ENCODE peak calls at places on chromosomes 4 and X, in eight cellular contexts. One of them, this sample, is unnamed. For H3K4me1, the result is how much of the 10 kb centered on the place peaks cover.

GRCh38 chrX:139903229-139903628 is 29.6 kb downstream of the ATP11C start:
- DNase-seq in PC-3: no peak
- DNase-seq in fibroblast of lung: no peak
- DNase-seq in HCT116: no peak
- DNase-seq in A549: no peak
- DNase-seq in PC-9: no peak
- DNase-seq in mesendoderm: peak
- DNase-seq in neural progenitor cell: no peak
- DNase-seq in this sample: no peak

GRCh38 chrX:66015906-66016689 is 23.8 kb downstream of the VSIG4 start:
- DNase-seq in PC-3: no peak
- DNase-seq in fibroblast of lung: no peak
- DNase-seq in HCT116: no peak
- DNase-seq in A549: no peak
- DNase-seq in PC-9: no peak
- DNase-seq in mesendoderm: no peak
- DNase-seq in neural progenitor cell: no peak
- DNase-seq in this sample: no peak

GRCh38 chr4:175309041-175309440 is 390.9 kb downstream of the ADAM29 start:
- DNase-seq in PC-3: peak
- DNase-seq in fibroblast of lung: no peak
- DNase-seq in HCT116: no peak
- DNase-seq in A549: no peak
- DNase-seq in PC-9: no peak
- DNase-seq in mesendoderm: no peak
- DNase-seq in neural progenitor cell: no peak
- DNase-seq in this sample: no peak

GRCh38 chrX:145910017-145910416 is 92.4 kb downstream of the SLITRK2 start:
- DNase-seq in PC-3: peak
- DNase-seq in fibroblast of lung: peak
- DNase-seq in HCT116: no peak
- DNase-seq in A549: no peak
- DNase-seq in PC-9: no peak
- DNase-seq in mesendoderm: peak
- DNase-seq in neural progenitor cell: peak
- DNase-seq in this sample: no peak

GRCh38 chr4:8218371-8219050 is 19.4 kb downstream of the SH3TC1 start:
- DNase-seq in PC-3: no peak
- DNase-seq in fibroblast of lung: no peak
- DNase-seq in HCT116: no peak
- DNase-seq in A549: no peak
- DNase-seq in PC-9: no peak
- DNase-seq in mesendoderm: no peak
- DNase-seq in neural progenitor cell: no peak
- DNase-seq in this sample: no peak

GRCh38 chr4:140144937-140145336 is 9.0 kb downstream of the MAML3 start:
- DNase-seq in PC-3: no peak
- DNase-seq in fibroblast of lung: no peak
- DNase-seq in HCT116: no peak
- DNase-seq in A549: no peak
- DNase-seq in PC-9: no peak
- DNase-seq in mesendoderm: no peak
- DNase-seq in neural progenitor cell: peak
- DNase-seq in this sample: no peak

GRCh38 chr4:11367371-11367770 is 61.3 kb downstream of the HS3ST1 start:
- DNase-seq in PC-3: peak
- DNase-seq in fibroblast of lung: peak
- DNase-seq in HCT116: no peak
- DNase-seq in A549: peak
- DNase-seq in PC-9: peak
- DNase-seq in mesendoderm: peak
- DNase-seq in neural progenitor cell: peak
- DNase-seq in this sample: peak

GRCh38 chr4:145315828-145316227 is 135.4 kb upstream of the OTUD4 start:
- DNase-seq in PC-3: no peak
- DNase-seq in fibroblast of lung: no peak
- DNase-seq in HCT116: no peak
- DNase-seq in A549: no peak
- DNase-seq in PC-9: no peak
- DNase-seq in mesendoderm: no peak
- DNase-seq in neural progenitor cell: no peak
- DNase-seq in this sample: no peak

GRCh38 chr4:15963001-15963451 is at the start of gene FGFBP2:
- DNase-seq in PC-3: peak
- DNase-seq in fibroblast of lung: peak
- DNase-seq in HCT116: peak
- DNase-seq in A549: peak
- DNase-seq in PC-9: no peak
- DNase-seq in mesendoderm: peak
- DNase-seq in neural progenitor cell: peak
- DNase-seq in this sample: peak

GRCh38 chr4:64385177-64385549 is 24.1 kb downstream of the TECRL start:
- DNase-seq in PC-3: no peak
- DNase-seq in fibroblast of lung: no peak
- DNase-seq in HCT116: no peak
- DNase-seq in A549: no peak
- DNase-seq in PC-9: no peak
- DNase-seq in mesendoderm: no peak
- DNase-seq in neural progenitor cell: no peak
- DNase-seq in this sample: no peak

GRCh38 chrX:137040113-137040794 is 6.5 kb upstream of the GPR101 start:
- DNase-seq in PC-3: no peak
- DNase-seq in fibroblast of lung: no peak
- DNase-seq in HCT116: no peak
- DNase-seq in A549: no peak
- DNase-seq in PC-9: no peak
- DNase-seq in mesendoderm: no peak
- DNase-seq in neural progenitor cell: no peak
- DNase-seq in this sample: no peak

GRCh38 chr4:127211377-127212268 is 421.1 kb upstream of the INTU start:
- DNase-seq in PC-3: no peak
- DNase-seq in fibroblast of lung: no peak
- DNase-seq in HCT116: no peak
- DNase-seq in A549: no peak
- DNase-seq in PC-9: no peak
- DNase-seq in mesendoderm: no peak
- DNase-seq in neural progenitor cell: no peak
- DNase-seq in this sample: no peak

GRCh38 chr4:26076000-26076587 is 162.1 kb downstream of the SMIM20 start:
- DNase-seq in PC-3: peak
- DNase-seq in fibroblast of lung: peak
- DNase-seq in HCT116: no peak
- DNase-seq in A549: no peak
- DNase-seq in PC-9: no peak
- DNase-seq in mesendoderm: no peak
- DNase-seq in neural progenitor cell: no peak
- DNase-seq in this sample: no peak

GRCh38 chrX:37796805-37797204 is 16.9 kb downstream of the CYBB start:
- DNase-seq in PC-3: no peak
- DNase-seq in fibroblast of lung: no peak
- DNase-seq in HCT116: no peak
- DNase-seq in A549: no peak
- DNase-seq in PC-9: no peak
- DNase-seq in mesendoderm: peak
- DNase-seq in neural progenitor cell: no peak
- DNase-seq in this sample: no peak

GRCh38 chr4:8461086-8461485 is 20.5 kb downstream of the TRMT44 start:
- DNase-seq in PC-3: no peak
- DNase-seq in fibroblast of lung: no peak
- DNase-seq in HCT116: no peak
- DNase-seq in A549: no peak
- DNase-seq in PC-9: no peak
- DNase-seq in mesendoderm: no peak
- DNase-seq in neural progenitor cell: no peak
- DNase-seq in this sample: no peak

GRCh38 chr4:20403317-20403716 is 151.6 kb downstream of the SLIT2 start:
- DNase-seq in PC-3: no peak
- DNase-seq in fibroblast of lung: no peak
- DNase-seq in HCT116: no peak
- DNase-seq in A549: no peak
- DNase-seq in PC-9: no peak
- DNase-seq in mesendoderm: no peak
- DNase-seq in neural progenitor cell: no peak
- DNase-seq in this sample: no peak

GRCh38 chrX:50905334-50905733 is 5.2 kb upstream of the BMP15 start:
- DNase-seq in PC-3: peak
- DNase-seq in fibroblast of lung: peak
- DNase-seq in HCT116: no peak
- DNase-seq in A549: peak
- DNase-seq in PC-9: peak
- DNase-seq in mesendoderm: peak
- DNase-seq in neural progenitor cell: peak
- DNase-seq in this sample: no peak

GRCh38 chr4:120691106-120691505 is 231.4 kb downstream of the PRDM5 start:
- DNase-seq in PC-3: no peak
- DNase-seq in fibroblast of lung: no peak
- DNase-seq in HCT116: no peak
- DNase-seq in A549: no peak
- DNase-seq in PC-9: no peak
- DNase-seq in mesendoderm: no peak
- DNase-seq in neural progenitor cell: no peak
- DNase-seq in this sample: no peak

GRCh38 chr4:19309365-19309764 is 942.3 kb upstream of the SLIT2 start:
- DNase-seq in PC-3: peak
- DNase-seq in fibroblast of lung: peak
- DNase-seq in HCT116: no peak
- DNase-seq in A549: no peak
- DNase-seq in PC-9: no peak
- DNase-seq in mesendoderm: peak
- DNase-seq in neural progenitor cell: peak
- DNase-seq in this sample: peak

GRCh38 chrX:38260231-38260630 is 39.6 kb upstream of the SRPX start:
- DNase-seq in PC-3: peak
- DNase-seq in fibroblast of lung: peak
- DNase-seq in HCT116: peak
- DNase-seq in A549: peak
- DNase-seq in PC-9: no peak
- DNase-seq in mesendoderm: peak
- DNase-seq in neural progenitor cell: peak
- DNase-seq in this sample: peak

GRCh38 chr4:149897784-149898183 is 82.1 kb upstream of the IQCM start:
- DNase-seq in PC-3: peak
- DNase-seq in fibroblast of lung: peak
- DNase-seq in HCT116: peak
- DNase-seq in A549: peak
- DNase-seq in PC-9: no peak
- DNase-seq in mesendoderm: peak
- DNase-seq in neural progenitor cell: peak
- DNase-seq in this sample: peak

GRCh38 chrX:133159205-133159604 is 58.9 kb downstream of the TFDP3 start:
- DNase-seq in PC-3: no peak
- DNase-seq in fibroblast of lung: no peak
- DNase-seq in HCT116: no peak
- DNase-seq in A549: no peak
- DNase-seq in PC-9: no peak
- DNase-seq in mesendoderm: no peak
- DNase-seq in neural progenitor cell: no peak
- DNase-seq in this sample: no peak

DNA sequence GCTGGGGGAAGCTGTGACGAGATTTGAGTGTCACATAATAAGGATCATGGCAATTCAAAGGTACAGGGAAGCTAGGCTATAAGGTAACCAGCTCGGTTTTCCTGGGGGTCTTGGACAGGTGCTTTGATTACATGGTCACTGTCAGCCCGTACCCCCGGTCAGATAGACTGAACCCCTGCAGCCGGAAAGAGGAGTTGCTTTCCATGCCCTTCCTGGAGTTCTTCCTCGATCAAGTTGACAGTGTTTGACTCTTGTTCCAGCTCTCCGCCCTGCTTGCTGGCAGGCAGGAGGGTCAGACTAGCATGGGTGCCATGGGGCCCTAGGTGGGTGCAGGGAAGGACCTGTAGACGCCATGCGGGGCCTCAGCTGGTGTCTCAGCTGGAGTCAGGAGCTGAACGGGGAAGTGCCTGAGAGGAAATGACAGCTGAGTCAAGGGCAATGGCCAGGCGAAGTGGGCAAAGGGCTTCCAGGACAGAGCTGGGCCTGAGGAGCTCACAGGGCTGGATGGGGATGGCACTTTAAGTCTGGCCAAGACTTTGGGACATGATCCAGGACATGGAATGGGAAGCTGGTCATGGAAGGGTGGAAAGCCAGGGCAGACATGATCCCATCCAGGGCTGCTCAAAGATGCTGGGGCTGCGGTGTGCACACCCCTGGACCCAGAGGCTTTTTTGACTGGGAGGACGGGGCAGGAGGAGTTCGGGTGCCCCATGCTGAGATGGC is 1.6 kb downstream of the TMEM187 start:
- DNase-seq in PC-3: no peak
- DNase-seq in fibroblast of lung: no peak
- DNase-seq in HCT116: no peak
- DNase-seq in A549: no peak
- DNase-seq in PC-9: no peak
- DNase-seq in mesendoderm: no peak
- DNase-seq in neural progenitor cell: no peak
- DNase-seq in this sample: no peak
- H3K27ac ChIP-seq in PC-3: no peak
- H3K27ac ChIP-seq in fibroblast of lung: no peak
- H3K27ac ChIP-seq in HCT116: peak
- H3K27ac ChIP-seq in A549: peak
- H3K27ac ChIP-seq in PC-9: no peak
- H3K27ac ChIP-seq in mesendoderm: no peak
- H3K27ac ChIP-seq in neural progenitor cell: no peak
- H3K27ac ChIP-seq in this sample: peak

GRCh38 chrX:119693996-119694451 is 1.1 kb upstream of the SEPTIN6 start:
- DNase-seq in PC-3: no peak
- DNase-seq in fibroblast of lung: no peak
- DNase-seq in HCT116: no peak
- DNase-seq in A549: no peak
- DNase-seq in PC-9: no peak
- DNase-seq in mesendoderm: no peak
- DNase-seq in neural progenitor cell: peak
- DNase-seq in this sample: no peak
- H3K4me2 ChIP-seq in PC-3: no peak
- H3K4me2 ChIP-seq in fibroblast of lung: no peak
- H3K4me2 ChIP-seq in HCT116: peak
- H3K4me2 ChIP-seq in A549: no peak
- H3K4me2 ChIP-seq in PC-9: no peak
- H3K4me2 ChIP-seq in mesendoderm: peak
- H3K4me2 ChIP-seq in neural progenitor cell: peak
- H3K4me2 ChIP-seq in this sample: peak

GRCh38 chr4:124427095-124427767 is 285.3 kb downstream of the ANKRD50 start:
- DNase-seq in PC-3: peak
- DNase-seq in fibroblast of lung: no peak
- DNase-seq in HCT116: no peak
- DNase-seq in A549: no peak
- DNase-seq in PC-9: no peak
- DNase-seq in mesendoderm: peak
- DNase-seq in neural progenitor cell: no peak
- DNase-seq in this sample: peak
- H3K4me1 ChIP-seq in PC-3: half or more
- H3K4me1 ChIP-seq in fibroblast of lung: under half
- H3K4me1 ChIP-seq in HCT116: under half
- H3K4me1 ChIP-seq in A549: half or more
- H3K4me1 ChIP-seq in PC-9: under half
- H3K4me1 ChIP-seq in mesendoderm: under half
- H3K4me1 ChIP-seq in neural progenitor cell: under half
- H3K4me1 ChIP-seq in this sample: under half

DNA sequence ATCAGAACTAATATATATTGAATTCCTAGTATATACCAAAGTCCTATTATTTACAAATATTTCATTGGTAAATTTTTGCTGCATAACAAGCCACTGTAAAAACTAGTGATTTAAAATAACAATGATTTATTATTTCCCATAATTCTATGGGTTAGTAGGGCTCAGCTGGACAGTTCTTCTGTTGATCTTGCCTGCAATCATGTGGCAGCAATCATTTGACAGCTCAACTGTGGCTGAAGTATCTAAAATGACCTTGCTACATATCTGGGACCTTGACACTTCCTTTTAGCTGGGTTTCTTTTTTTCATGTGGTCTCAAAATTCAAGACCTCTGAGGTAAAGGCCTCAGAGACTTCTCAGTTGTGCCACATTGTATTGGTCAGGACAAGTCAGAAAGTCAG is 598.5 kb upstream of the PITX2 start:
- DNase-seq in PC-3: no peak
- DNase-seq in fibroblast of lung: no peak
- DNase-seq in HCT116: no peak
- DNase-seq in A549: no peak
- DNase-seq in PC-9: no peak
- DNase-seq in mesendoderm: no peak
- DNase-seq in neural progenitor cell: no peak
- DNase-seq in this sample: no peak
- H3K27ac ChIP-seq in PC-3: no peak
- H3K27ac ChIP-seq in fibroblast of lung: no peak
- H3K27ac ChIP-seq in HCT116: no peak
- H3K27ac ChIP-seq in A549: no peak
- H3K27ac ChIP-seq in PC-9: no peak
- H3K27ac ChIP-seq in mesendoderm: no peak
- H3K27ac ChIP-seq in neural progenitor cell: no peak
- H3K27ac ChIP-seq in this sample: no peak

This sample was measured in hepatocyte.